ENCODE peak calls at places on chromosomes 2 and 18, in five cellular contexts. X is H1; P is CD4-positive, CD25-positive, alpha-beta regulatory T cell; T is heart left ventricle; A is endodermal cell. O is an unnamed sample. For H3K4me1, the result is how much of the 10 kb centered on the place peaks cover.

GRCh38 chr2:74835831-74836674 is 2.1 kb downstream of the HK2 start:
- DNase-seq in X (no peak), P (no peak), T (no peak), A (peak), O (no peak)

GRCh38 chr2:36582556-36583350 is 15.2 kb downstream of the FEZ2 start:
- DNase-seq in X (no peak), P (no peak), T (no peak), A (no peak), O (no peak)

GRCh38 chr18:53254265-53254664 is 914.3 kb downstream of the DCC start:
- DNase-seq in X (peak), P (no peak), T (no peak), A (no peak), O (no peak)

GRCh38 chr18:63409301-63409700 is 13.0 kb downstream of the VPS4B start:
- DNase-seq in X (no peak), P (no peak), T (no peak), A (no peak), O (no peak)

GRCh38 chr2:179253226-179253625 is 11.4 kb downstream of the SESTD1 start:
- DNase-seq in X (no peak), P (no peak), T (no peak), A (no peak), O (no peak)

GRCh38 chr2:38596229-38596628 is 6.5 kb downstream of the HNRNPLL start:
- DNase-seq in X (no peak), P (no peak), T (no peak), A (no peak), O (no peak)

GRCh38 chr2:176356251-176356650 is 87.0 kb downstream of the MTX2 start:
- DNase-seq in X (no peak), P (no peak), T (no peak), A (no peak), O (no peak)

GRCh38 chr2:216657086-216657855 is 24.1 kb downstream of the IGFBP2 start:
- DNase-seq in X (no peak), P (no peak), T (no peak), A (no peak), O (no peak)

GRCh38 chr18:58225101-58225500 is 181.1 kb downstream of the NEDD4L start:
- DNase-seq in X (no peak), P (no peak), T (no peak), A (no peak), O (no peak)

GRCh38 chr2:39568561-39569006 is 97.1 kb upstream of the TMEM178A start:
- DNase-seq in X (no peak), P (no peak), T (no peak), A (no peak), O (no peak)

GRCh38 chr18:79465392-79465991 is 69.8 kb downstream of the NFATC1 start:
- DNase-seq in X (no peak), P (no peak), T (peak), A (peak), O (peak)

GRCh38 chr2:120586507-120587283 is 149.0 kb upstream of the GLI2 start:
- DNase-seq in X (no peak), P (no peak), T (no peak), A (peak), O (no peak)

GRCh38 chr18:4455113-4455811 is at the start of gene DLGAP1:
- DNase-seq in X (peak), P (no peak), T (peak), A (peak), O (no peak)

GRCh38 chr18:4450065-4450676 is 4.9 kb downstream of the DLGAP1 start:
- DNase-seq in X (no peak), P (no peak), T (no peak), A (no peak), O (no peak)

GRCh38 chr18:4454548-4455112 is 477 bp downstream of the DLGAP1 start:
- DNase-seq in X (no peak), P (no peak), T (no peak), A (no peak), O (no peak)

DNA sequence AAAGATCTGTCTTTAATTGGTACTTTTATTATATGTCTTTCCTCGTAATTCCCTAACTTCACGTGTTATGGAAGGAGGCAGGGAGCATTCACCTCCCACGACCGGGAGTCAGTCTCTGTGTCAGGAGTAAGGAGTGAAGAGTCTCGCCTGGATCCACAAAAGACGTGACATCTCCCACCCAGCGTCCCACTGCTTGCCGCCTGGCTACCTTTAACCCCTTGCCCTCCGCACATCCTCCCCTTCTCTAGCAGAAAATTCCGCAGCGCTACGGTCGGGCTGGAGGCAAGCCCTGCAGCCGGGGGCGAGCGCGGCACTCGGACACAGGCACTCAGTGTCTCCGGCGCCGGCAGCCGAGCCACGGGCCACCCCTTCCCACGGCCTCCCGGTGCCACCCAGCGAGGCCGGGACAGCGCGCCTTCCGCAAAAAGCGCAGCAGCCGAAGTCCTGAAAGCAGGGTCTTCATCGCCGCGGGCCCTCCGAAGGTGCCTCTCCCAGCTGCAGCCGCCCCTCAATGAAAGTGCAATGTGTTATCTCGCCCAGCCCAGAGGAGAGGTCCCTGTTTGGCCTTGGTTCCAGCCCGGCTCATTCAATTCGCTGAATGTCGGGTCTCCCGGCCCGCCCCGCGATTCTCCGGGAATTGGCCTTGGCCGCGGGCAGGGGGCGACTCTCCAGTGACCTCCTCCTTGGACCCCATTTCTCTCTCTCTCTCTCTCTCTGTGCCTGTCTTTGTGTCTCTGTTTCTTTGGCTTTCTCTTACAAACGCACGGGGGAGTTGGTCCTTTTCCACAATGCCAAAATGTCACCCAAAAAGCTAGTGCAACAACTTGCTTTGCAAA is 1.2 kb downstream of the DLGAP1 start:
- DNase-seq in X (no peak), P (no peak), T (no peak), A (peak), O (no peak)
- H3K4me3 ChIP-seq in X (peak), P (peak), T (peak), A (peak), O (peak)

GRCh38 chr18:8791171-8791651 is 85.9 kb downstream of the MTCL1 start:
- DNase-seq in X (no peak), P (no peak), T (no peak), A (no peak), O (no peak)
- H3K4me1 ChIP-seq in X (under half), P (under half), T (under half), A (under half), O (under half)

GRCh38 chr2:166084301-166084700 is 43.5 kb downstream of the SCN1A start:
- DNase-seq in X (no peak), P (no peak), T (no peak), A (no peak), O (no peak)
- H3K27ac ChIP-seq in X (no peak), P (no peak), T (no peak), A (no peak), O (no peak)

DNA sequence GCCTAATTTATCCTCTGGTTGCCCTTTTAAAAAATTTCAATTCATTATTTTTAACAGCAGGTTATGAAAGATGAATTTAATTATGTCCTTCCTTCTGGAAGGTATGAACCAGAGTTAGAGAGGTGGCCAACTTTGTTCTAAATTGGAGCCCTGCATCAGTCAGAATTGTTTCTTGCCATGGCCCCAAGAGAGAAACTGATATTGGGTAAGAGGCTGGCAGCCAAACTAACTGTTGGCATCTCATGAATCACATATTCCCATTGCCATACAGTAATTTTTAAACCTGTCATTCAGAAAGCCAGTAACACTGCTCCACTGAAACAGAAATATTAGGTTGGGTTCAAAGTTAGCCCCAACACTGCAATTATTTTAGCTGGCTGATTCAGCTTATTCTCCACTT is 67.4 kb downstream of the SMAD2 start:
- DNase-seq in X (no peak), P (no peak), T (peak), A (no peak), O (no peak)
- H3K4me3 ChIP-seq in X (no peak), P (no peak), T (no peak), A (no peak), O (no peak)

GRCh38 chr2:107685587-107685986 is 141.1 kb upstream of the RGPD4 start:
- DNase-seq in X (no peak), P (no peak), T (no peak), A (no peak), O (no peak)
- H3K4me1 ChIP-seq in X (under half), P (under half), T (under half), A (under half), O (under half)

GRCh38 chr2:203014456-203015199 is at the start of gene NBEAL1:
- DNase-seq in X (peak), P (peak), T (peak), A (peak), O (peak)

GRCh38 chr2:203019142-203019541 is 4.5 kb downstream of the NBEAL1 start:
- DNase-seq in X (no peak), P (no peak), T (no peak), A (no peak), O (no peak)

GRCh38 chr2:203021986-203022385 is 7.3 kb downstream of the NBEAL1 start:
- DNase-seq in X (no peak), P (no peak), T (no peak), A (no peak), O (no peak)

GRCh38 chr2:203016716-203017115 is 2.0 kb downstream of the NBEAL1 start:
- DNase-seq in X (no peak), P (no peak), T (no peak), A (no peak), O (no peak)

GRCh38 chr2:203018181-203018580 is 3.5 kb downstream of the NBEAL1 start:
- DNase-seq in X (no peak), P (no peak), T (no peak), A (no peak), O (no peak)
- H3K27ac ChIP-seq in X (no peak), P (no peak), T (peak), A (no peak), O (no peak)

GRCh38 chr2:158488442-158489216 is 31.9 kb downstream of the PKP4 start:
- DNase-seq in X (no peak), P (no peak), T (no peak), A (no peak), O (no peak)

GRCh38 chr2:158489366-158490112 is 32.8 kb downstream of the PKP4 start:
- DNase-seq in X (no peak), P (no peak), T (no peak), A (peak), O (no peak)

GRCh38 chr2:158486970-158487325 is 30.2 kb downstream of the PKP4 start:
- DNase-seq in X (no peak), P (no peak), T (no peak), A (no peak), O (no peak)

GRCh38 chr2:158486150-158486969 is 29.6 kb downstream of the PKP4 start:
- DNase-seq in X (no peak), P (no peak), T (no peak), A (no peak), O (no peak)

DNA sequence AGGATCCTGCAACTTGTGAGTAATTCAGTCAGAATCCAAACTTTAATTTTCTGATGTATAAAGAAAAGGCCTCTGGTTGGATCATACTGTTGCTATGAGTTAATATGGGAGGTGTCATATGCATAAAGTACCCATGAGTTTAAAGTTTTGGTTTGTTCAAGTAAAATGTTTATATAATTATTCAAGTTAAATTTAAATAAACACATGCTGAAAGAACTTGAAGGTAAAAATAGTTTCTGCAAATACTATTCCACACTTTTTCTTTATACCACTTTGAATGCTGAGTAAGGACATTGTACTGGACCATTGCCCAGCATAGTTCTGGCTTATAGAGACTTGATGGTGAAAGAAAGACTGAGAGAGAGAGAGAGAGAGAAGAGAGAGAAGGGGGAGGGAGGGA is 30.7 kb downstream of the PKP4 start:
- DNase-seq in X (no peak), P (no peak), T (no peak), A (no peak), O (no peak)
- H3K4me3 ChIP-seq in X (no peak), P (no peak), T (no peak), A (no peak), O (no peak)

GRCh38 chr18:22110482-22110924 is 58.9 kb upstream of the GATA6 start:
- DNase-seq in X (no peak), P (no peak), T (no peak), A (peak), O (no peak)
- H3K4me1 ChIP-seq in X (under half), P (under half), T (under half), A (under half), O (under half)